ENCODE peak calls at places on chromosomes 2 and 18, in five cellular contexts. One of them, this sample, is unnamed.

GRCh38 chr2:179749210-179749609 is 112.2 kb downstream of the ZNF385B start:
- DNase-seq in small intestine: no peak
- DNase-seq in HAP-1: no peak
- DNase-seq in T-helper 17 cell: no peak
- DNase-seq in A549: no peak
- DNase-seq in this sample: no peak

GRCh38 chr2:121092095-121092494 is 192.9 kb downstream of the TFCP2L1 start:
- DNase-seq in small intestine: peak; percentile 20
- DNase-seq in HAP-1: no peak
- DNase-seq in T-helper 17 cell: no peak
- DNase-seq in A549: no peak
- DNase-seq in this sample: no peak

GRCh38 chr2:220198911-220199310 is 571.5 kb downstream of the SLC4A3 start:
- DNase-seq in small intestine: no peak
- DNase-seq in HAP-1: no peak
- DNase-seq in T-helper 17 cell: no peak
- DNase-seq in A549: peak; percentile 24
- DNase-seq in this sample: no peak

GRCh38 chr18:79560042-79560860 is 119.4 kb upstream of the CTDP1 start:
- DNase-seq in small intestine: no peak
- DNase-seq in HAP-1: no peak
- DNase-seq in T-helper 17 cell: no peak
- DNase-seq in A549: no peak
- DNase-seq in this sample: no peak

GRCh38 chr18:55084546-55084945 is 125.3 kb upstream of the CCDC68 start:
- DNase-seq in small intestine: no peak
- DNase-seq in HAP-1: no peak
- DNase-seq in T-helper 17 cell: no peak
- DNase-seq in A549: no peak
- DNase-seq in this sample: no peak

GRCh38 chr2:149313512-149313972 is 16.8 kb upstream of the LYPD6 start:
- DNase-seq in small intestine: peak; percentile 88
- DNase-seq in HAP-1: peak; percentile 80
- DNase-seq in T-helper 17 cell: no peak
- DNase-seq in A549: peak; percentile 43
- DNase-seq in this sample: no peak

GRCh38 chr18:2656237-2657042 is 914 bp downstream of the SMCHD1 start:
- DNase-seq in small intestine: peak; percentile 68
- DNase-seq in HAP-1: peak; percentile 50
- DNase-seq in T-helper 17 cell: no peak
- DNase-seq in A549: no peak
- DNase-seq in this sample: no peak

GRCh38 chr2:238691596-238692491 is 156.0 kb upstream of the TWIST2 start:
- DNase-seq in small intestine: no peak
- DNase-seq in HAP-1: no peak
- DNase-seq in T-helper 17 cell: no peak
- DNase-seq in A549: no peak
- DNase-seq in this sample: no peak

GRCh38 chr2:190809139-190809764 is 71.4 kb upstream of the GLS start:
- DNase-seq in small intestine: peak; percentile 95
- DNase-seq in HAP-1: no peak
- DNase-seq in T-helper 17 cell: no peak
- DNase-seq in A549: no peak
- DNase-seq in this sample: no peak

GRCh38 chr2:163200726-163201125 is 362.2 kb upstream of the KCNH7 start:
- DNase-seq in small intestine: no peak
- DNase-seq in HAP-1: no peak
- DNase-seq in T-helper 17 cell: no peak
- DNase-seq in A549: no peak
- DNase-seq in this sample: no peak

GRCh38 chr2:226080323-226080722 is 680.8 kb downstream of the NYAP2 start:
- DNase-seq in small intestine: no peak
- DNase-seq in HAP-1: no peak
- DNase-seq in T-helper 17 cell: no peak
- DNase-seq in A549: no peak
- DNase-seq in this sample: no peak

GRCh38 chr2:112154246-112155110 is 16.3 kb downstream of the FBLN7 start:
- DNase-seq in small intestine: no peak
- DNase-seq in HAP-1: no peak
- DNase-seq in T-helper 17 cell: no peak
- DNase-seq in A549: no peak
- DNase-seq in this sample: no peak

GRCh38 chr2:128439231-128440086 is 120.8 kb upstream of the HS6ST1 start:
- DNase-seq in small intestine: no peak
- DNase-seq in HAP-1: peak; percentile 4
- DNase-seq in T-helper 17 cell: no peak
- DNase-seq in A549: no peak
- DNase-seq in this sample: no peak

GRCh38 chr2:11784747-11785610 is 38.5 kb downstream of the LPIN1 start:
- DNase-seq in small intestine: no peak
- DNase-seq in HAP-1: peak; percentile 69
- DNase-seq in T-helper 17 cell: peak; percentile 50
- DNase-seq in A549: peak; percentile 65
- DNase-seq in this sample: no peak

GRCh38 chr18:59123588-59124369 is 15.9 kb upstream of the SEC11C start:
- DNase-seq in small intestine: no peak
- DNase-seq in HAP-1: no peak
- DNase-seq in T-helper 17 cell: no peak
- DNase-seq in A549: peak; percentile 28
- DNase-seq in this sample: no peak

GRCh38 chr2:29834624-29835023 is 86.8 kb downstream of the ALK start:
- DNase-seq in small intestine: no peak
- DNase-seq in HAP-1: no peak
- DNase-seq in T-helper 17 cell: no peak
- DNase-seq in A549: no peak
- DNase-seq in this sample: no peak

GRCh38 chr2:241817126-241817820 is 8.3 kb downstream of the NEU4 start:
- DNase-seq in small intestine: no peak
- DNase-seq in HAP-1: peak; percentile 7
- DNase-seq in T-helper 17 cell: no peak
- DNase-seq in A549: no peak
- DNase-seq in this sample: no peak

GRCh38 chr2:105546623-105546964 is 147.7 kb upstream of the FHL2 start:
- DNase-seq in small intestine: peak; percentile 46
- DNase-seq in HAP-1: no peak
- DNase-seq in T-helper 17 cell: no peak
- DNase-seq in A549: no peak
- DNase-seq in this sample: no peak

GRCh38 chr2:102258386-102259074 is 52.8 kb upstream of the IL1RL1 start:
- DNase-seq in small intestine: peak; percentile 19
- DNase-seq in HAP-1: no peak
- DNase-seq in T-helper 17 cell: no peak
- DNase-seq in A549: peak; percentile 21
- DNase-seq in this sample: no peak

GRCh38 chr18:75811156-75811555 is 383.7 kb upstream of the SMIM21 start:
- DNase-seq in small intestine: no peak
- DNase-seq in HAP-1: no peak
- DNase-seq in T-helper 17 cell: no peak
- DNase-seq in A549: no peak
- DNase-seq in this sample: no peak

GRCh38 chr2:196459539-196459938 is 180.0 kb upstream of the CCDC150 start:
- DNase-seq in small intestine: no peak
- DNase-seq in HAP-1: no peak
- DNase-seq in T-helper 17 cell: no peak
- DNase-seq in A549: no peak
- DNase-seq in this sample: no peak

GRCh38 chr18:58671941-58672565 is 788 bp downstream of the MALT1 start:
- DNase-seq in small intestine: peak; percentile 61
- DNase-seq in HAP-1: peak; percentile 58
- DNase-seq in T-helper 17 cell: no peak
- DNase-seq in A549: peak; percentile 31
- DNase-seq in this sample: no peak

GRCh38 chr2:66445781-66446177 is 10.9 kb downstream of the MEIS1 start:
- DNase-seq in small intestine: no peak
- DNase-seq in HAP-1: no peak
- DNase-seq in T-helper 17 cell: no peak
- DNase-seq in A549: no peak
- DNase-seq in this sample: no peak

GRCh38 chr2:151238527-151239487 is 22.9 kb downstream of the RBM43 start:
- DNase-seq in small intestine: peak; percentile 42
- DNase-seq in HAP-1: peak; percentile 70
- DNase-seq in T-helper 17 cell: no peak
- DNase-seq in A549: peak; percentile 49
- DNase-seq in this sample: peak; percentile 73

GRCh38 chr2:224183086-224183485 is 144.0 kb upstream of the SERPINE2 start:
- DNase-seq in small intestine: no peak
- DNase-seq in HAP-1: no peak
- DNase-seq in T-helper 17 cell: no peak
- DNase-seq in A549: no peak
- DNase-seq in this sample: no peak

GRCh38 chr2:187084524-187084923 is 235.6 kb upstream of the ZSWIM2 start:
- DNase-seq in small intestine: no peak
- DNase-seq in HAP-1: no peak
- DNase-seq in T-helper 17 cell: no peak
- DNase-seq in A549: no peak
- DNase-seq in this sample: no peak

GRCh38 chr2:33134086-33134763 is 187.5 kb downstream of the LTBP1 start:
- DNase-seq in small intestine: no peak
- DNase-seq in HAP-1: peak; percentile 46
- DNase-seq in T-helper 17 cell: no peak
- DNase-seq in A549: peak; percentile 32
- DNase-seq in this sample: peak; percentile 77

GRCh38 chr2:32863803-32864202 is 83.0 kb upstream of the LTBP1 start:
- DNase-seq in small intestine: no peak
- DNase-seq in HAP-1: no peak
- DNase-seq in T-helper 17 cell: no peak
- DNase-seq in A549: no peak
- DNase-seq in this sample: no peak

GRCh38 chr18:79368681-79369080 is 27.0 kb upstream of the NFATC1 start:
- DNase-seq in small intestine: no peak
- DNase-seq in HAP-1: no peak
- DNase-seq in T-helper 17 cell: no peak
- DNase-seq in A549: no peak
- DNase-seq in this sample: no peak

GRCh38 chr2:209584915-209585314 is 161.1 kb downstream of the MAP2 start:
- DNase-seq in small intestine: no peak
- DNase-seq in HAP-1: no peak
- DNase-seq in T-helper 17 cell: no peak
- DNase-seq in A549: no peak
- DNase-seq in this sample: no peak
- H3K9me3 ChIP-seq in small intestine: no peaks in the 10 kb centered on the region
- H3K9me3 ChIP-seq in HAP-1: no peaks in the 10 kb centered on the region
- H3K9me3 ChIP-seq in T-helper 17 cell: no peaks in the 10 kb centered on the region
- H3K9me3 ChIP-seq in A549: no peaks in the 10 kb centered on the region
- H3K9me3 ChIP-seq in this sample: no peaks in the 10 kb centered on the region

DNA sequence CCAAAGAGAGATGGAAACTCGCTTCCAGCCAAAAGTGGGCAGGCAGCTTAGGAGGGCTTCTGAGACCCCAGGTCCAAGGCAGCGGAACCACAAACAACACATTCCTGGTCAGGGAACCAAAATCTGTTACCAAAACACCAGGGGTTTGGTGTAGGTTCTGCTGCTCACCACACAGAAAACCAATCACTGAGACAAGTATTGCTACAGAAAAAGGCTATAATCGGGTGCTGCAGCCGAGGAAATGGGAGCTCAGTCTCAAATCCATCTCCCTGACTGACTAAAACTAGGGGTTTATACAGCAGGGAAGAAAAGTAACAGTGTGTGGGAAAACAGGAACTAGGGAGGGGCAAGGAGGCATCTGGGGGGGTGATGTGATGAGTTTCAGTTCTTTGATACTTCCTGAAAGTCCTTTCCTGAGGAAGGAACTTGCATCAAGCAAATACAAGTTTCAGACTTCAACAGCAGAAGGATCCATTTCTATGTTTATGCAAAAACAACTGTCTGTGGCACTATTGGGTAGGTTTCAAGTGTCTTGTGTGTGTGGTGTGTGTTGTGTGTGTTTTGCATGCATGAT is 108.0 kb downstream of the FAM168B start:
- DNase-seq in small intestine: no peak
- DNase-seq in HAP-1: no peak
- DNase-seq in T-helper 17 cell: no peak
- DNase-seq in A549: no peak
- DNase-seq in this sample: no peak
- H3K9me3 ChIP-seq in small intestine: no peaks in the 10 kb centered on the region
- H3K9me3 ChIP-seq in HAP-1: no peaks in the 10 kb centered on the region
- H3K9me3 ChIP-seq in T-helper 17 cell: no peaks in the 10 kb centered on the region
- H3K9me3 ChIP-seq in A549: no peaks in the 10 kb centered on the region
- H3K9me3 ChIP-seq in this sample: no peaks in the 10 kb centered on the region

DNA sequence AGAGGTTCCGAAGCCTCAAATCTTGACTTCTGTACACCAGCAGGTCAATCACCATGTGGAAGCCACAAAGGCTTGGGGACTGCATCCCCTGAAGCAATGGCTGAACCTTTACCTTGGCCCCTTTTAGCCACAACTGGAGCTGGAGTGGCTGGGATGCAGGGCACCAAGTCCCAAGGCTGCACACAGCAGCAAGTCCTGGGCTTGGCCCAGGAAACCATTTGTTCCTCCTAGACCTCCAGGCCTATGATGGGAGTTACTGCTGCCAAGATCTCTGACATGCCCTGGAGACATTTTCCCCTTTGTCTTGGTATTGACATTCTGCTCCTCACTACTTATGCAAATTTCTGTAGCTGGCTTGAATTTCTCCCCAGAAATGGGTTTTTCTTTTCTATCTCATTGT is 285.9 kb downstream of the ASXL3 start:
- DNase-seq in small intestine: no peak
- DNase-seq in HAP-1: no peak
- DNase-seq in T-helper 17 cell: no peak
- DNase-seq in A549: no peak
- DNase-seq in this sample: no peak
- H3K9me3 ChIP-seq in small intestine: no peaks in the 10 kb centered on the region
- H3K9me3 ChIP-seq in HAP-1: no peaks in the 10 kb centered on the region
- H3K9me3 ChIP-seq in T-helper 17 cell: no peaks in the 10 kb centered on the region
- H3K9me3 ChIP-seq in A549: no peaks in the 10 kb centered on the region
- H3K9me3 ChIP-seq in this sample: no peaks in the 10 kb centered on the region

GRCh38 chr2:46873632-46874068 is 42.0 kb downstream of the MCFD2 start:
- DNase-seq in small intestine: peak; percentile 85
- DNase-seq in HAP-1: peak; percentile 32
- DNase-seq in T-helper 17 cell: no peak
- DNase-seq in A549: peak; percentile 99
- DNase-seq in this sample: no peak
- H3K9me3 ChIP-seq in small intestine: no peaks in the 10 kb centered on the region
- H3K9me3 ChIP-seq in HAP-1: no peaks in the 10 kb centered on the region
- H3K9me3 ChIP-seq in T-helper 17 cell: no peaks in the 10 kb centered on the region
- H3K9me3 ChIP-seq in A549: peaks cover 15% of the 10 kb centered on the region
- H3K9me3 ChIP-seq in this sample: no peaks in the 10 kb centered on the region

DNA sequence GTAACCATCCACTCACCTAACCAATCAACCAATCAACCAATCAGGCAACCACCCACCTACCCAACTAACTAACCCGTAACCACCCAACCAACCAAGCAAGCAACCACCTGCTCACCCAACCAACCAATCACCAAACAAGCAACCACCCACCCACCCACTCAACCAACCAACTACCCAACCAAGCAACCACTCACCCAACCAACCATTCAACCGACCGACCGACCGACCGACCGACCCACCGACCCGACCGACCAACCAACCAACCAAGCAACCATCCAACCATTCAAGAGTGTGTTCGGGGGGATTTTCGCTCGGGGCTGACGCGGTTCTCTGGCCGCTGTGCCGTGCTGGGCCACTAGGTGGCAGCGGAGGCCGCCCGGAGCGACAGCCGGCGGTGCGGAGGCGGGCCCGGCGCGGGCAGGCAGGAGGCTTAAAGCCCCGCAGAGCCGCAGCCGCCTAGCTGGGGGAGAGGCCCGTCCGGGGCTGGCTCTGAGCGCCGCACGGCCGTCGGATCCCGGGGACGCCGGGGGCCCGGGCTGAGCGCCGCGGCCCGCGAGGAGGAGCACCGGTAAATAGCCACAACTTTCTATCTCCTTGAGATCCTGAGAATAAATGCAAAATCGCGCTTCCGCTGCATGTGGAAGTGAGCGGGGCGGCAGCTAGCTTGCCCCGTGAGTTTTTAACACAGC is at the start of gene MC5R:
- DNase-seq in small intestine: peak; percentile 51
- DNase-seq in HAP-1: peak; percentile 81
- DNase-seq in T-helper 17 cell: peak; percentile 65
- DNase-seq in A549: peak; percentile 33
- DNase-seq in this sample: no peak
- H3K9me3 ChIP-seq in small intestine: no peaks in the 10 kb centered on the region
- H3K9me3 ChIP-seq in HAP-1: no peaks in the 10 kb centered on the region
- H3K9me3 ChIP-seq in T-helper 17 cell: no peaks in the 10 kb centered on the region
- H3K9me3 ChIP-seq in A549: no peaks in the 10 kb centered on the region
- H3K9me3 ChIP-seq in this sample: no peaks in the 10 kb centered on the region